ENCODE peak calls at places on chromosomes 1 and 21, in five cellular contexts. R, C, Z, X and W are unnamed samples.

GRCh38 chr1:117592155-117592554 is 13.7 kb upstream of the TENT5C start:
- DNase-seq in R (no peak), X (no peak), C (peak), Z (no peak), W (no peak)

GRCh38 chr1:118264326-118264725 is 79.3 kb upstream of the SPAG17 start:
- DNase-seq in X (no peak), C (no peak), Z (no peak), R (no peak), W (no peak)

GRCh38 chr1:54464031-54464476 is 57.9 kb upstream of the SSBP3 start:
- DNase-seq in X (no peak), R (no peak), Z (no peak), C (no peak), W (no peak)

GRCh38 chr1:34885405-34886247 is 26.1 kb upstream of the SMIM12 start:
- DNase-seq in Z (no peak), X (peak), R (peak), C (peak), W (peak)

GRCh38 chr21:35521293-35521692 is 472.2 kb upstream of the RUNX1 start:
- DNase-seq in Z (no peak), C (no peak), R (no peak), X (no peak), W (no peak)

GRCh38 chr1:96236156-96236739 is 485.3 kb upstream of the PTBP2 start:
- DNase-seq in C (peak), Z (no peak), R (peak), X (no peak), W (peak)

GRCh38 chr1:75341537-75341936 is 207.3 kb downstream of the LHX8 start:
- DNase-seq in X (no peak), R (no peak), C (no peak), Z (no peak), W (no peak)

GRCh38 chr1:2104621-2105427 is 54.6 kb downstream of the PRKCZ start:
- DNase-seq in C (no peak), R (no peak), Z (no peak), X (no peak), W (no peak)

GRCh38 chr1:43414634-43415223 is 25.0 kb downstream of the SZT2 start:
- DNase-seq in C (peak), R (peak), X (peak), Z (no peak), W (peak)

DNA sequence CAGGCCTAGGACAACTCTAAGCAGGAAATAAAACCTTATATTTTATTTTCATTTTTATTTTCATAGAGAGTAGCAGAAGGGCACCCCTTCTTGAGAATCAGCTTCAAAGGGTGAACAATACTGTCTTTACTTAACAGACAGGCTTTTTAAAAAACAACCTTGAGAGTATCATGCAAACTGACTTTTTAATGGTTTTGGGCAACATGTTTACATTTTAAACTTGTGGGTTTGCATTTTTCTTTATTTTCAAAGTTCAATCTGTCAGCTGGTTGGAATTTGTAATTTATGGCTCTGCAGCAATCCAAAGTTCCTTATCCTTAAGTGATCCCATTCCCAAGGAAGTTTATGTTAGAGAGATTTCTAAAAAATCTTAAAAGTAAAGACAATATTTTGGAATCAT is 392.3 kb upstream of the ADAMTS5 start:
- DNase-seq in Z (no peak), R (peak), C (no peak), X (no peak), W (no peak)
- TF ChIP-seq CTCF in Z (no peak), R (no peak), C (no peak), X (no peak), W (no peak)

GRCh38 chr1:1035291-1035931 is 15.5 kb downstream of the AGRN start:
- DNase-seq in X (no peak), C (no peak), R (no peak), Z (no peak), W (no peak)
- TF ChIP-seq CTCF in X (no peak), C (no peak), R (peak), Z (no peak), W (no peak)

GRCh38 chr1:182050481-182051438 is 10.8 kb downstream of the ZNF648 start:
- DNase-seq in Z (no peak), R (no peak), X (no peak), C (no peak), W (no peak)

GRCh38 chr1:182054698-182055326 is 6.7 kb downstream of the ZNF648 start:
- DNase-seq in C (peak), R (peak), Z (no peak), X (peak), W (peak)

GRCh38 chr1:182048562-182048961 is 12.9 kb downstream of the ZNF648 start:
- DNase-seq in C (no peak), R (no peak), Z (no peak), X (no peak), W (no peak)

GRCh38 chr1:182056596-182057366 is 4.7 kb downstream of the ZNF648 start:
- DNase-seq in C (peak), R (no peak), Z (no peak), X (no peak), W (no peak)

DNA sequence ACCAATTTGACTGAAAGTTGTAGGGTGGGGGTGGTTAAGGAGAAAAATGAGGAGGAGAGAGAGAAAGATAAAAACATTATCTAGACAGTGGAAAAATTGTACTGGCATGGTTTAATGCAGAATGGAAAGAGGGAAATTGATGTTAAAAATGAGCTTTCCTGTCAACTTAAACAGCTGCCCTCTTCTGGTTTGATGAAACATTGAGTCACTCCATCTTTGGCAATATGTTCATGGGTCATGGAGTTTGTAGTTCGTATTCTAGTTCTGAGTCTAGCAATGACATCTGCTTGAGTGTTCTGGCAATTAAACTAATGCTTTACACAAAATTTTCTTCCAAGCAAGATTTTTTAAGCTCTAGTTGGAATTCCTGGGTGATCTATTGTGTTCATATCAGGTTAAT is 9.6 kb downstream of the ZNF648 start:
- DNase-seq in X (no peak), R (no peak), C (no peak), Z (no peak), W (no peak)
- TF ChIP-seq CTCF in X (no peak), R (no peak), C (no peak), Z (no peak), W (no peak)

GRCh38 chr1:235614442-235614954 is 35.1 kb downstream of the GNG4 start:
- DNase-seq in R (no peak), X (no peak), Z (no peak), C (no peak), W (no peak)

GRCh38 chr1:235617140-235617539 is 32.4 kb downstream of the GNG4 start:
- DNase-seq in Z (no peak), C (no peak), R (no peak), X (no peak), W (no peak)

GRCh38 chr1:235613617-235614016 is 36.0 kb downstream of the GNG4 start:
- DNase-seq in R (no peak), C (peak), X (no peak), Z (no peak), W (no peak)

GRCh38 chr1:235612761-235613160 is 36.8 kb downstream of the GNG4 start:
- DNase-seq in X (no peak), R (no peak), C (no peak), Z (no peak), W (no peak)

GRCh38 chr1:235617808-235618207 is 31.8 kb downstream of the GNG4 start:
- DNase-seq in X (no peak), C (no peak), Z (no peak), R (peak), W (no peak)
- TF ChIP-seq CTCF in X (no peak), C (no peak), Z (peak), R (peak), W (peak)

DNA sequence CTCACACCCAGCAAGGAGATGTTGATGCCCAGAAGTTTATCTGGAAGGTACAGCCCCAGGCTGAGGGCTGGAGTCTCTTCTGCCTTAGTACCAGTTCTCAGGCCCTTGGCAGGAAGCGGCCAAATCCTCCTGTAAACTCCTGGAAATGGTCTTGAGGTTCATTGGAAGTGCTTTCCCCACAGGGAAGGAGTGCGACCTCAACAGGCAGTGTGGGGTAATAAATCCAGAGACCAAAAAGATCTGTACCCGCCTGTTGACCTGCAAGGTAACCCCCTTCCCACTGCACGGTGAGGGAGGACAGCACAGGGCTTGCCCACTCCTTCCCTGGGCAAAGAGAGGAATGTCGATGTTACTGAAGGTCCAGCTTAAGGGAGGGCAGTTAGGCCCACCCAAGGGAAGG is 4.5 kb downstream of the ATXN7L2 start:
- DNase-seq in C (no peak), X (no peak), Z (no peak), R (no peak), W (no peak)
- TF ChIP-seq CTCF in C (no peak), X (no peak), Z (no peak), R (no peak), W (no peak)